ENCODE peak calls at places on chromosome 18, in five cellular contexts. O is OCI-LY7, D is GM23248, K is neural progenitor cell, Z is fibroblast of lung. R is an unnamed sample.
A peak's percentile ranks its signal among the peaks of the same experiment; 100 is the strongest.

GRCh38 chr18:40437517-40437916 is 1517.5 kb upstream of the PIK3C3 start:
- DNase-seq in O (no peak), D (no peak), K (no peak), Z (peak; percentile 23), R (no peak)

GRCh38 chr18:43031169-43031568 is 84.3 kb downstream of the RIT2 start:
- DNase-seq in O (no peak), D (no peak), K (no peak), Z (no peak), R (no peak)

GRCh38 chr18:13464432-13465125 is 246.0 kb downstream of the LDLRAD4 start:
- DNase-seq in O (peak; percentile 91), D (no peak), K (no peak), Z (no peak), R (peak; percentile 65)

GRCh38 chr18:1848716-1849115 is 722.6 kb downstream of the METTL4 start:
- DNase-seq in O (no peak), D (no peak), K (no peak), Z (no peak), R (no peak)

GRCh38 chr18:29083545-29083944 is 906.6 kb upstream of the CDH2 start:
- DNase-seq in O (no peak), D (peak; percentile 44), K (peak; percentile 27), Z (no peak), R (no peak)

GRCh38 chr18:55856191-55856590 is 268.2 kb upstream of the TCF4 start:
- DNase-seq in O (no peak), D (peak; percentile 87), K (no peak), Z (peak; percentile 25), R (no peak)

GRCh38 chr18:46761054-46761769 is 4.4 kb upstream of the ST8SIA5 start:
- DNase-seq in O (no peak), D (no peak), K (no peak), Z (no peak), R (no peak)

GRCh38 chr18:67386028-67386427 is 130.5 kb downstream of the DSEL start:
- DNase-seq in O (no peak), D (peak; percentile 41), K (no peak), Z (peak; percentile 22), R (no peak)

GRCh38 chr18:45435810-45436209 is 179.5 kb upstream of the SLC14A2 start:
- DNase-seq in O (no peak), D (no peak), K (no peak), Z (no peak), R (no peak)

GRCh38 chr18:35122586-35123224 is 81.5 kb downstream of the MAPRE2 start:
- DNase-seq in O (no peak), D (no peak), K (peak; percentile 66), Z (no peak), R (no peak)

GRCh38 chr18:3604260-3604625 is 154.3 kb downstream of the TGIF1 start:
- DNase-seq in O (no peak), D (no peak), K (peak; percentile 40), Z (no peak), R (no peak)
- H2AFZ ChIP-seq in O (peak overlapping the region; percentile 70), D (no peak overlapping the region), K (no peak overlapping the region), Z (no peak overlapping the region), R (no peak overlapping the region)

GRCh38 chr18:59570101-59570875 is 126.9 kb downstream of the CCBE1 start:
- DNase-seq in O (no peak), D (no peak), K (peak; percentile 43), Z (no peak), R (no peak)

GRCh38 chr18:59571953-59572352 is 125.3 kb downstream of the CCBE1 start:
- DNase-seq in O (no peak), D (no peak), K (no peak), Z (no peak), R (no peak)

GRCh38 chr18:59569321-59569720 is 127.9 kb downstream of the CCBE1 start:
- DNase-seq in O (no peak), D (no peak), K (no peak), Z (no peak), R (no peak)

GRCh38 chr18:59575995-59576394 is 121.2 kb downstream of the CCBE1 start:
- DNase-seq in O (no peak), D (no peak), K (no peak), Z (no peak), R (no peak)

GRCh38 chr18:59573962-59574361 is 123.3 kb downstream of the CCBE1 start:
- DNase-seq in O (no peak), D (no peak), K (no peak), Z (no peak), R (no peak)
- H2AFZ ChIP-seq in O (no peak overlapping the region), D (no peak overlapping the region), K (no peak overlapping the region), Z (no peak overlapping the region), R (no peak overlapping the region)

DNA sequence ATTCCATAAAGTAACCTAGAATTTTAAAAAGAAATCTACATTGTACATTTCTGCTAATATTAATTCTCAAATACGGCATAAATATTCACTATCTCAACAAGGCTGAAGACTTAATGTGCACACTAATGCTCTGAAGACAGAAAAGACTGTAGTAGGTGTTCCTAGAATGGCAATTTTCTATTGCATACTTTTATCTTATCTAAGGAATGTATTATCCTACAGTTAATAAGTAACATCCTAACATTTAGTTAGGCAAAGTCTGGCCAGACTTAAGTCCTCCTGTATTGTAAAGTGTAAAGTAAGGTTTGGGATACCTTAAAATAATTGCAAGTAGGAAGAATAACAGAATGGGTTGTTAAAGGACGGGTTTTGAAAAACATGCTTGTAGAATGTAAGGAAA is 42.2 kb downstream of the CHST9 start:
- DNase-seq in O (no peak), D (no peak), K (no peak), Z (no peak), R (no peak)
- H2AFZ ChIP-seq in O (no peak overlapping the region), D (no peak overlapping the region), K (no peak overlapping the region), Z (no peak overlapping the region), R (no peak overlapping the region)

DNA sequence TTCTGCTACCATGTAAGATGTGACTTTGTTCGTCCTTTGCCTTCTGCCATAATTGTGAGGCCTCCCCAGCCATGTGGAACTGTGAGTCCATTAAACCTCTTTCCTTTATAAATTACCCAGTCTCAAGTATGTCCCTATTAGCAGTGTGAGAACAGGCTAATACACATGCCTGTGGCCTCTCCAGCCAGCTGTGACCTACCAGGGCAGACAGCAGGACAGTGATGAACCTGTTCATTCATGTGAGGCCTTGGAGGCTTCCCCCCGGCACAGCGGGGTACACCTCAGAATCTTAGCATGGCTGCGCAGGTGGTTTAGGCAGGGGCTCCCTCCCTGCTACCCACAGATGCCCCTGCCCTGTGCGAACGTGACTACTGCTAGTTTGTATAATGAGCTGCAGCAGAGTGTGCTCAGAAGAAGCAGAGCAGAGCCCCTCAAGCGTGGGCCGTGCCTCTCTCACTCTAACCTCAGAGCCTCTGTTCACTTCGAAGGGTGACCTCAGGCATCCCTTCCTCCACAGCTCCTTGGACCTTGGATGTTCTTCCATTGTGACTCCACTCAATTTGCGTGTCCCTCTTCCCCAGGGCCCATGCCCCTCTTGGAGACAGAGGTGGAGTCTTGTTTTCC is 161.5 kb downstream of the CTIF start:
- DNase-seq in O (no peak), D (no peak), K (no peak), Z (no peak), R (no peak)
- H2AFZ ChIP-seq in O (no peak overlapping the region), D (no peak overlapping the region), K (no peak overlapping the region), Z (no peak overlapping the region), R (no peak overlapping the region)

GRCh38 chr18:70047931-70048603 is 100.4 kb upstream of the CD226 start:
- DNase-seq in O (no peak), D (peak; percentile 91), K (no peak), Z (peak; percentile 38), R (peak; percentile 10)
- H2AFZ ChIP-seq in O (no peak overlapping the region), D (peak overlapping the region; percentile 34), K (no peak overlapping the region), Z (no peak overlapping the region), R (no peak overlapping the region)

DNA sequence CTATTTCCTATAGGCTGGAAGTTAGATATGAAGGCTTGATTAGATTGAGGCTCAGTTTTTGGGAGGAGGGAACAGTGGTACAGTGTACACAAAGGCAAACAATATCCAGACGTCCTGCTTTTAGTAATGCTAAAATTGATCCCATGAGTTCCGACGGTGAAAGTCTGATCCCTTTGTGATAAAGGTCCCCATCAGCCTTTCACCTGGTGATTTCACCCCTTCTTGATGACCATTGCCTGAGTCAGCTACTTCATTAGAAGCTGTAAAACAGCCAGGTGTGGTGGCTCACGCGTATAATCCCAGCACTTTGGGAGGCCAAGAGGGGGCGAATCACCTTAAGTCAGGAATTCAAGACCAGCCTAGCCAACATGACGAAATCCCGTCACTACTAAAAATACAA is 29.7 kb downstream of the TWSG1 start:
- DNase-seq in O (no peak), D (no peak), K (no peak), Z (no peak), R (no peak)
- H2AFZ ChIP-seq in O (no peak overlapping the region), D (no peak overlapping the region), K (no peak overlapping the region), Z (no peak overlapping the region), R (no peak overlapping the region)

DNA sequence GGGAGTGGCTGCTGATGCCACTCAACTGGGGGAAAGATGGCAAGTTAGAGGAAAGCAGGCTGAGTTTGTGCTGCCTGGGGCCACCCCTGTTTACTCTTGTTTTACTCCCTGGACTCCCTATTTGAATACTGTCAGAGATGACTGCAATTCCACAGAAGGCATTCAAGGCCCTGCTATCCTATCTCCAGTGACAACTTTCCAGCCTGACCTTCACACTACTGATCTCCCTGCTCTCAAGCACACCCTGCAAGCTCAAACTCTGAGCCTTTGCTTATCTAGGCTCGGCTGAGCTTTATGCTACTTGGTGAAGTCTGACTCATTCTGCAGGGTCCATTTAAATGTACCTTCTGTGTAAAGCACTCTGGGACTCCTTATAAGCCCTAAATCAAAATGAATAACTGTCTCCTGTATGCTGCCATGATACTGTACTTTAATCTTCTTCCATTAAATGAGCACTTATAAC is 39.3 kb upstream of the DSG1 start:
- DNase-seq in O (no peak), D (no peak), K (no peak), Z (no peak), R (no peak)
- H2AFZ ChIP-seq in O (no peak overlapping the region), D (no peak overlapping the region), K (peak overlapping the region; percentile 51), Z (no peak overlapping the region), R (no peak overlapping the region)

R was measured in osteoblast.